ENCODE peak calls at places on chromosomes 2 and 18, in five cellular contexts. D is NB4, X is prostate gland, K is HCT116, I is K562. R is an unnamed sample.
A peak's percentile ranks its signal among the peaks of the same experiment; 100 is the strongest.

GRCh38 chr18:9319333-9319732 is 15.2 kb upstream of the TWSG1 start:
- DNase-seq in K (no peak), I (no peak), X (no peak), D (no peak), R (no peak)

GRCh38 chr2:73020306-73020656 is 51.2 kb downstream of the SFXN5 start:
- DNase-seq in D (no peak), X (no peak), K (no peak), I (no peak), R (no peak)

GRCh38 chr2:60998628-60999545 is 18.6 kb upstream of the PEX13 start:
- DNase-seq in K (no peak), X (no peak), D (peak; percentile 76), I (peak; percentile 20), R (peak; percentile 61)

GRCh38 chr2:5740073-5740472 is 47.9 kb downstream of the SOX11 start:
- DNase-seq in K (no peak), X (peak; percentile 36), I (no peak), D (no peak), R (no peak)

GRCh38 chr2:85427300-85427699 is 8.8 kb downstream of the SH2D6 start:
- DNase-seq in X (no peak), K (no peak), I (no peak), D (no peak), R (no peak)

GRCh38 chr2:201363857-201364560 is 6.9 kb upstream of the FLACC1 start:
- DNase-seq in X (peak; percentile 8), K (peak; percentile 24), D (peak; percentile 78), I (peak; percentile 12), R (peak; percentile 55)

GRCh38 chr2:157627594-157628281 is 926 bp downstream of the ACVR1C start:
- DNase-seq in X (no peak), K (no peak), D (no peak), I (no peak), R (no peak)

GRCh38 chr2:100744589-100744988 is 75.3 kb upstream of the NPAS2 start:
- DNase-seq in I (no peak), D (no peak), X (no peak), K (no peak), R (no peak)

GRCh38 chr18:10352671-10353070 is 101.8 kb upstream of the APCDD1 start:
- DNase-seq in I (no peak), K (no peak), X (no peak), D (no peak), R (no peak)

GRCh38 chr2:9178905-9179571 is 27.6 kb upstream of the ASAP2 start:
- DNase-seq in I (no peak), X (peak; percentile 39), D (no peak), K (no peak), R (no peak)

GRCh38 chr18:33159151-33159550 is 281.4 kb downstream of the CCDC178 start:
- DNase-seq in D (no peak), K (no peak), I (no peak), X (no peak), R (no peak)

GRCh38 chr2:157158111-157158510 is 99.4 kb upstream of the GALNT5 start:
- DNase-seq in D (no peak), I (no peak), K (no peak), X (no peak), R (no peak)

GRCh38 chr2:148552675-148553331 is 91.7 kb upstream of the EPC2 start:
- DNase-seq in I (no peak), D (peak; percentile 62), K (no peak), X (no peak), R (peak; percentile 31)

GRCh38 chr2:229265727-229266126 is 5.4 kb downstream of the PID1 start:
- DNase-seq in K (no peak), X (no peak), D (no peak), I (no peak), R (no peak)

GRCh38 chr2:157911646-157912217 is 35.6 kb upstream of the ACVR1 start:
- DNase-seq in D (no peak), X (no peak), K (no peak), I (no peak), R (no peak)

GRCh38 chr2:24643051-24643450 is 150.1 kb downstream of the PTRHD1 start:
- DNase-seq in I (no peak), D (no peak), K (no peak), X (no peak), R (no peak)

GRCh38 chr2:31233741-31234689 is at the start of gene EHD3:
- DNase-seq in K (no peak), I (peak; percentile 72), X (peak; percentile 83), D (peak; percentile 79), R (peak; percentile 69)
- TF ChIP-seq POLR2A in K (no peak), I (no peak), X (peak; percentile 38), D (no peak), R (no peak)

GRCh38 chr2:174634130-174635014 is 36.8 kb upstream of the WIPF1 start:
- DNase-seq in D (peak; percentile 94), I (peak; percentile 23), K (no peak), X (no peak), R (peak; percentile 60)
- TF ChIP-seq POLR2A in D (peak; percentile 51), I (no peak), K (no peak), X (no peak), R (peak; percentile 27)

GRCh38 chr18:50194623-50195532 is at the start of gene MYO5B:
- DNase-seq in D (no peak), K (peak; percentile 42), X (peak; percentile 79), I (peak; percentile 79), R (peak; percentile 47)
- TF ChIP-seq POLR2A in D (no peak), K (no peak), X (peak; percentile 90), I (no peak), R (no peak)

DNA sequence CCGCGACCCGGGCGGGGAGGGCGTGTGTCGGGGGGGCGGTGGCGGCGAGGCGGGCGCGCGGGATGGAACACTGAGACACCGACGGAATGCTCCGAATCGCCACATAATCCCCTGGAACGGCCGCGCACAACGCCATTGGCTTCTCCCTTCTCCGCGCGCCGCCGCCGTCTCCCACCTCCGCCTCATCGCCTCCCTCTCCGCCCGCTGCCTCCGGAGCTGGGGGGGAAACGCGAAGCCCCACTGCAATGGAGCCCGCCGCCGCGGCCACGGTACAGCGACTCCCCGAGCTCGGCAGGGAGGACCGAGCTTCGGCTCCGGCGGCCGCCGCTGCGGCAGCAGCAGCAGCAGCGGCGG is at the start of gene PHLPP1:
- DNase-seq in X (no peak), K (no peak), D (no peak), I (no peak), R (no peak)
- TF ChIP-seq POLR2A in X (peak; percentile 77), K (no peak), D (no peak), I (peak; percentile 28), R (peak; percentile 5)